ENCODE peak calls at places on chromosome 15, in nine cellular contexts. One of them, this sample, is unnamed.

GRCh38 chr15:71804695-71805470 is 5.5 kb upstream of the NR2E3 start:
- DNase-seq in uterus: no peak
- DNase-seq in CD8-positive, alpha-beta T cell: no peak
- DNase-seq in HepG2: no peak
- DNase-seq in Peyer's patch: no peak
- DNase-seq in upper lobe of right lung: no peak
- DNase-seq in SJCRH30: peak; percentile 83
- DNase-seq in tibial artery: no peak
- DNase-seq in heart left ventricle: no peak
- DNase-seq in this sample: no peak

GRCh38 chr15:99683000-99683670 is 50.1 kb downstream of the LYSMD4 start:
- DNase-seq in uterus: no peak
- DNase-seq in CD8-positive, alpha-beta T cell: no peak
- DNase-seq in HepG2: no peak
- DNase-seq in Peyer's patch: no peak
- DNase-seq in upper lobe of right lung: no peak
- DNase-seq in SJCRH30: no peak
- DNase-seq in tibial artery: no peak
- DNase-seq in heart left ventricle: no peak
- DNase-seq in this sample: no peak

GRCh38 chr15:31483053-31483923 is 156.7 kb downstream of the KLF13 start:
- DNase-seq in uterus: no peak
- DNase-seq in CD8-positive, alpha-beta T cell: peak; percentile 30
- DNase-seq in HepG2: no peak
- DNase-seq in Peyer's patch: peak; percentile 61
- DNase-seq in upper lobe of right lung: peak; percentile 64
- DNase-seq in SJCRH30: no peak
- DNase-seq in tibial artery: peak; percentile 61
- DNase-seq in heart left ventricle: no peak
- DNase-seq in this sample: no peak

GRCh38 chr15:52505141-52505540 is 23.5 kb downstream of the MYO5A start:
- DNase-seq in uterus: no peak
- DNase-seq in CD8-positive, alpha-beta T cell: no peak
- DNase-seq in HepG2: no peak
- DNase-seq in Peyer's patch: peak; percentile 54
- DNase-seq in upper lobe of right lung: peak; percentile 68
- DNase-seq in SJCRH30: no peak
- DNase-seq in tibial artery: no peak
- DNase-seq in heart left ventricle: peak; percentile 42
- DNase-seq in this sample: peak; percentile 69

GRCh38 chr15:40499931-40500330 is 29.1 kb downstream of the CHST14 start:
- DNase-seq in uterus: no peak
- DNase-seq in CD8-positive, alpha-beta T cell: no peak
- DNase-seq in HepG2: no peak
- DNase-seq in Peyer's patch: no peak
- DNase-seq in upper lobe of right lung: no peak
- DNase-seq in SJCRH30: no peak
- DNase-seq in tibial artery: no peak
- DNase-seq in heart left ventricle: no peak
- DNase-seq in this sample: no peak

GRCh38 chr15:75347222-75348033 is 589 bp downstream of the NEIL1 start:
- DNase-seq in uterus: peak; percentile 65
- DNase-seq in CD8-positive, alpha-beta T cell: peak; percentile 37
- DNase-seq in HepG2: no peak
- DNase-seq in Peyer's patch: peak; percentile 90
- DNase-seq in upper lobe of right lung: peak; percentile 87
- DNase-seq in SJCRH30: peak; percentile 47
- DNase-seq in tibial artery: peak; percentile 79
- DNase-seq in heart left ventricle: peak; percentile 76
- DNase-seq in this sample: peak; percentile 79

GRCh38 chr15:96365781-96366525 is 35.5 kb downstream of the NR2F2 start:
- DNase-seq in uterus: no peak
- DNase-seq in CD8-positive, alpha-beta T cell: no peak
- DNase-seq in HepG2: no peak
- DNase-seq in Peyer's patch: no peak
- DNase-seq in upper lobe of right lung: no peak
- DNase-seq in SJCRH30: no peak
- DNase-seq in tibial artery: no peak
- DNase-seq in heart left ventricle: no peak
- DNase-seq in this sample: no peak

GRCh38 chr15:81152339-81152738 is 18.3 kb downstream of the CFAP161 start:
- DNase-seq in uterus: no peak
- DNase-seq in CD8-positive, alpha-beta T cell: no peak
- DNase-seq in HepG2: no peak
- DNase-seq in Peyer's patch: no peak
- DNase-seq in upper lobe of right lung: no peak
- DNase-seq in SJCRH30: no peak
- DNase-seq in tibial artery: no peak
- DNase-seq in heart left ventricle: no peak
- DNase-seq in this sample: no peak

GRCh38 chr15:44033894-44034293 is 161.2 kb downstream of the FRMD5 start:
- DNase-seq in uterus: no peak
- DNase-seq in CD8-positive, alpha-beta T cell: no peak
- DNase-seq in HepG2: no peak
- DNase-seq in Peyer's patch: no peak
- DNase-seq in upper lobe of right lung: no peak
- DNase-seq in SJCRH30: no peak
- DNase-seq in tibial artery: no peak
- DNase-seq in heart left ventricle: no peak
- DNase-seq in this sample: no peak

GRCh38 chr15:82113116-82113715 is 67.4 kb upstream of the MEX3B start:
- DNase-seq in uterus: no peak
- DNase-seq in CD8-positive, alpha-beta T cell: no peak
- DNase-seq in HepG2: no peak
- DNase-seq in Peyer's patch: no peak
- DNase-seq in upper lobe of right lung: no peak
- DNase-seq in SJCRH30: peak; percentile 57
- DNase-seq in tibial artery: no peak
- DNase-seq in heart left ventricle: no peak
- DNase-seq in this sample: no peak

GRCh38 chr15:62241135-62241770 is 76.2 kb upstream of the C2CD4B start:
- DNase-seq in uterus: no peak
- DNase-seq in CD8-positive, alpha-beta T cell: no peak
- DNase-seq in HepG2: peak; percentile 32
- DNase-seq in Peyer's patch: no peak
- DNase-seq in upper lobe of right lung: no peak
- DNase-seq in SJCRH30: peak; percentile 50
- DNase-seq in tibial artery: no peak
- DNase-seq in heart left ventricle: no peak
- DNase-seq in this sample: no peak

GRCh38 chr15:51736646-51737537 is 563 bp downstream of the LYSMD2 start:
- DNase-seq in uterus: peak; percentile 52
- DNase-seq in CD8-positive, alpha-beta T cell: no peak
- DNase-seq in HepG2: no peak
- DNase-seq in Peyer's patch: peak; percentile 79
- DNase-seq in upper lobe of right lung: peak; percentile 83
- DNase-seq in SJCRH30: peak; percentile 49
- DNase-seq in tibial artery: peak; percentile 73
- DNase-seq in heart left ventricle: peak; percentile 58
- DNase-seq in this sample: peak; percentile 73

GRCh38 chr15:93019091-93019490 is 69.9 kb downstream of the RGMA start:
- DNase-seq in uterus: no peak
- DNase-seq in CD8-positive, alpha-beta T cell: no peak
- DNase-seq in HepG2: no peak
- DNase-seq in Peyer's patch: no peak
- DNase-seq in upper lobe of right lung: no peak
- DNase-seq in SJCRH30: no peak
- DNase-seq in tibial artery: no peak
- DNase-seq in heart left ventricle: no peak
- DNase-seq in this sample: no peak

GRCh38 chr15:93017521-93017920 is 71.5 kb downstream of the RGMA start:
- DNase-seq in uterus: no peak
- DNase-seq in CD8-positive, alpha-beta T cell: no peak
- DNase-seq in HepG2: no peak
- DNase-seq in Peyer's patch: no peak
- DNase-seq in upper lobe of right lung: no peak
- DNase-seq in SJCRH30: no peak
- DNase-seq in tibial artery: no peak
- DNase-seq in heart left ventricle: no peak
- DNase-seq in this sample: no peak

GRCh38 chr15:93019971-93020370 is 69.0 kb downstream of the RGMA start:
- DNase-seq in uterus: no peak
- DNase-seq in CD8-positive, alpha-beta T cell: no peak
- DNase-seq in HepG2: no peak
- DNase-seq in Peyer's patch: peak; percentile 44
- DNase-seq in upper lobe of right lung: no peak
- DNase-seq in SJCRH30: no peak
- DNase-seq in tibial artery: peak; percentile 63
- DNase-seq in heart left ventricle: no peak
- DNase-seq in this sample: no peak

GRCh38 chr15:93020976-93021772 is 67.8 kb downstream of the RGMA start:
- DNase-seq in uterus: no peak
- DNase-seq in CD8-positive, alpha-beta T cell: no peak
- DNase-seq in HepG2: no peak
- DNase-seq in Peyer's patch: no peak
- DNase-seq in upper lobe of right lung: no peak
- DNase-seq in SJCRH30: no peak
- DNase-seq in tibial artery: no peak
- DNase-seq in heart left ventricle: no peak
- DNase-seq in this sample: no peak

DNA sequence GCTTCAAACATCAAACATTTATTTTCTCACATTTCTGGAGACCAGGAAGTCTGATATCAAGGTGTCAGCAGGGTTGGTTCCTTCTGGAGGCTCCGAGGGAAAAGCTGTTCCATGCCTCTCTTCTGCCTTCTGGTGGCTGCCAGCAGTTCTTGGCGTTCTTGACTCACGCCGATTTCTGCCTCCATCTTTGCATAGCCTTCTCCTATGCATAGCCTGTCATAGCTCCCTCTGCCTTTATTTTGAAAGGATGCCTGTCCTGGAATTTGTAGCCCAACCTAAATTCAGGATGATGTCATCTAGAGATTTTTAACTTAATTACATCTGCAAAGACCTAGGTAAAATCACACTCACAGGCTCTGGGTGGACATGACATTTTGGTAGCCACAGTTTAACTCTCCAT is 70.4 kb downstream of the RGMA start:
- DNase-seq in uterus: no peak
- DNase-seq in CD8-positive, alpha-beta T cell: no peak
- DNase-seq in HepG2: no peak
- DNase-seq in Peyer's patch: peak; percentile 39
- DNase-seq in upper lobe of right lung: no peak
- DNase-seq in SJCRH30: peak; percentile 58
- DNase-seq in tibial artery: no peak
- DNase-seq in heart left ventricle: no peak
- DNase-seq in this sample: no peak
- H3K36me3 ChIP-seq in uterus: no peaks in the 10 kb centered on the region
- H3K36me3 ChIP-seq in CD8-positive, alpha-beta T cell: peaks cover 90% of the 10 kb centered on the region
- H3K36me3 ChIP-seq in HepG2: peaks cover 92% of the 10 kb centered on the region
- H3K36me3 ChIP-seq in Peyer's patch: peaks cover 99% of the 10 kb centered on the region
- H3K36me3 ChIP-seq in upper lobe of right lung: peaks cover 100% of the 10 kb centered on the region
- H3K36me3 ChIP-seq in SJCRH30: peaks cover 93% of the 10 kb centered on the region
- H3K36me3 ChIP-seq in tibial artery: peaks cover 98% of the 10 kb centered on the region
- H3K36me3 ChIP-seq in heart left ventricle: peaks cover 48% of the 10 kb centered on the region
- H3K36me3 ChIP-seq in this sample: peaks cover 100% of the 10 kb centered on the region

GRCh38 chr15:56495050-56495449 is 30.1 kb upstream of the MNS1 start:
- DNase-seq in uterus: no peak
- DNase-seq in CD8-positive, alpha-beta T cell: no peak
- DNase-seq in HepG2: no peak
- DNase-seq in Peyer's patch: no peak
- DNase-seq in upper lobe of right lung: no peak
- DNase-seq in SJCRH30: peak; percentile 0
- DNase-seq in tibial artery: no peak
- DNase-seq in heart left ventricle: no peak
- DNase-seq in this sample: no peak

GRCh38 chr15:56492786-56493555 is 28.0 kb upstream of the MNS1 start:
- DNase-seq in uterus: no peak
- DNase-seq in CD8-positive, alpha-beta T cell: no peak
- DNase-seq in HepG2: no peak
- DNase-seq in Peyer's patch: no peak
- DNase-seq in upper lobe of right lung: no peak
- DNase-seq in SJCRH30: peak; percentile 1
- DNase-seq in tibial artery: no peak
- DNase-seq in heart left ventricle: no peak
- DNase-seq in this sample: no peak

GRCh38 chr15:56491110-56491722 is 26.3 kb upstream of the MNS1 start:
- DNase-seq in uterus: peak; percentile 63
- DNase-seq in CD8-positive, alpha-beta T cell: peak; percentile 25
- DNase-seq in HepG2: peak; percentile 54
- DNase-seq in Peyer's patch: peak; percentile 87
- DNase-seq in upper lobe of right lung: no peak
- DNase-seq in SJCRH30: peak; percentile 83
- DNase-seq in tibial artery: no peak
- DNase-seq in heart left ventricle: peak; percentile 40
- DNase-seq in this sample: no peak

DNA sequence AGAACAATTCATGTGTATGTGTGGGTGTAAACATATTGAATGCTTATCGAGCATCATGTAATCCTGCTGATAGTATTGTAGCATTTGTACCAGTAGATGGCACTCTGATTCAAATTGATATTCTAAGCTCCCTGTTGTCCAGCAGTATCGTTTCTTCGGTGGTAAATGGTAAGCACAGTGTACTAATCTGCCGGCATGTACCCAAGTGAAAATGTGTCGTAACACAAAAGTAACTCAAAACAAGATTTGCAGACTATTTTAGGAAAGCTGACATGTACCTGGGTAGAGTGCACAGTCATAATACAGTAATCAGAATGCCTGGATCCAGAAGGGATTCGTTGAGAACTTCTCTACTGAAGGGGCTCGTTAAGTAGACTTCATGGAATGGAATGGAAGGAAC is 31.7 kb upstream of the MNS1 start:
- DNase-seq in uterus: no peak
- DNase-seq in CD8-positive, alpha-beta T cell: no peak
- DNase-seq in HepG2: peak; percentile 60
- DNase-seq in Peyer's patch: no peak
- DNase-seq in upper lobe of right lung: no peak
- DNase-seq in SJCRH30: peak; percentile 78
- DNase-seq in tibial artery: no peak
- DNase-seq in heart left ventricle: no peak
- DNase-seq in this sample: no peak
- H3K4me1 ChIP-seq in uterus: no peaks in the 10 kb centered on the region
- H3K4me1 ChIP-seq in CD8-positive, alpha-beta T cell: no peaks in the 10 kb centered on the region
- H3K4me1 ChIP-seq in HepG2: peaks cover 5% of the 10 kb centered on the region
- H3K4me1 ChIP-seq in Peyer's patch: no peaks in the 10 kb centered on the region
- H3K4me1 ChIP-seq in upper lobe of right lung: peaks cover 8% of the 10 kb centered on the region
- H3K4me1 ChIP-seq in SJCRH30: no peaks in the 10 kb centered on the region
- H3K4me1 ChIP-seq in tibial artery: no peaks in the 10 kb centered on the region
- H3K4me1 ChIP-seq in heart left ventricle: no peaks in the 10 kb centered on the region
- H3K4me1 ChIP-seq in this sample: no peaks in the 10 kb centered on the region

DNA sequence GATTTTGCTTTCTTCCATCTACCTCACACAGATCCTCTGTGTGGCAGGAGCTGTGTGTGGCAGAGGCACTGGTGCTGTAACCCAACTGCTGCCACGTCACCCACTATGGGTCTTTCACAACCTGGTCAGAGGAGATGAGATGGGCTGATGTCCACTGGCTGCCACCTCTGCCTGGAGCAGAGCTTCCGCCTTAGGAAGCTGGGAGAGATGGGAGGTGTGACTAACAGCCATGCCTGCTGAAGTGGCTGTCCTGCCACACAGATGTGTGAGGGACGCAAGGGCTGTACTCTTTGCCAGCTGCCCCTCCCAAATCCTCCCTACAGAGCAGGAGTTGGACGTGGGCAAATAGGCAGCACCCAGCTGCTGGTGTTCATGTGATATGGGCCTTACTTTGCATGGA is 329.5 kb downstream of the GABRB3 start:
- DNase-seq in uterus: no peak
- DNase-seq in CD8-positive, alpha-beta T cell: no peak
- DNase-seq in HepG2: no peak
- DNase-seq in Peyer's patch: no peak
- DNase-seq in upper lobe of right lung: no peak
- DNase-seq in SJCRH30: no peak
- DNase-seq in tibial artery: no peak
- DNase-seq in heart left ventricle: peak; percentile 72
- DNase-seq in this sample: no peak
- H3K9me3 ChIP-seq in uterus: no peaks in the 10 kb centered on the region
- H3K9me3 ChIP-seq in CD8-positive, alpha-beta T cell: no peaks in the 10 kb centered on the region
- H3K9me3 ChIP-seq in HepG2: peaks cover 94% of the 10 kb centered on the region
- H3K9me3 ChIP-seq in Peyer's patch: no peaks in the 10 kb centered on the region
- H3K9me3 ChIP-seq in upper lobe of right lung: no peaks in the 10 kb centered on the region
- H3K9me3 ChIP-seq in SJCRH30: no peaks in the 10 kb centered on the region
- H3K9me3 ChIP-seq in tibial artery: no peaks in the 10 kb centered on the region
- H3K9me3 ChIP-seq in heart left ventricle: no peaks in the 10 kb centered on the region
- H3K9me3 ChIP-seq in this sample: no peaks in the 10 kb centered on the region

GRCh38 chr15:89539027-89539426 is 36.2 kb upstream of the TICRR start:
- DNase-seq in uterus: no peak
- DNase-seq in CD8-positive, alpha-beta T cell: no peak
- DNase-seq in HepG2: no peak
- DNase-seq in Peyer's patch: no peak
- DNase-seq in upper lobe of right lung: no peak
- DNase-seq in SJCRH30: no peak
- DNase-seq in tibial artery: no peak
- DNase-seq in heart left ventricle: no peak
- DNase-seq in this sample: no peak
- H3K36me3 ChIP-seq in uterus: no peaks in the 10 kb centered on the region
- H3K36me3 ChIP-seq in CD8-positive, alpha-beta T cell: no peaks in the 10 kb centered on the region
- H3K36me3 ChIP-seq in HepG2: no peaks in the 10 kb centered on the region
- H3K36me3 ChIP-seq in Peyer's patch: no peaks in the 10 kb centered on the region
- H3K36me3 ChIP-seq in upper lobe of right lung: no peaks in the 10 kb centered on the region
- H3K36me3 ChIP-seq in SJCRH30: no peaks in the 10 kb centered on the region
- H3K36me3 ChIP-seq in tibial artery: no peaks in the 10 kb centered on the region
- H3K36me3 ChIP-seq in heart left ventricle: no peaks in the 10 kb centered on the region
- H3K36me3 ChIP-seq in this sample: no peaks in the 10 kb centered on the region